ENCODE peak calls at places on chromosomes 3 and 15, in seven cellular contexts. R is GM12865; A is AG20443; F is NCI-H510A; L is stimulated activated CD4-positive, alpha-beta T cell treated with anti-CD3 and anti-CD28 coated beads, Interleukin-1b, Interleukin-23, amount 100 ng/mL, for 48 hours; Q is NAMALWA; Z is T1000. U is an unnamed sample.

GRCh38 chr3:99825239-99825638 is 7.6 kb downstream of the CMSS1 start:
- DNase-seq in L (no peak), A (peak), F (no peak), Z (no peak), Q (no peak), R (no peak), U (peak)

GRCh38 chr15:86611392-86612040 is 531.8 kb downstream of the AGBL1 start:
- DNase-seq in Z (no peak), A (peak), R (peak), F (no peak), L (peak), Q (no peak), U (no peak)

GRCh38 chr3:59240856-59241255 is 191.0 kb upstream of the CFAP20DC start:
- DNase-seq in L (no peak), A (no peak), R (no peak), Z (no peak), Q (no peak), F (no peak), U (no peak)

GRCh38 chr3:72336821-72337479 is 511.3 kb downstream of the SHQ1 start:
- DNase-seq in Z (no peak), R (no peak), Q (no peak), A (peak), F (peak), L (no peak), U (peak)

GRCh38 chr15:76341366-76342045 is 4.9 kb downstream of the ISL2 start:
- DNase-seq in R (no peak), Q (no peak), F (no peak), A (no peak), Z (no peak), L (no peak), U (no peak)

GRCh38 chr3:38574411-38575278 is 74.8 kb downstream of the SCN5A start:
- DNase-seq in R (no peak), L (no peak), F (no peak), Q (no peak), A (no peak), Z (no peak), U (peak)

GRCh38 chr3:41174703-41174964 is 24.7 kb upstream of the CTNNB1 start:
- DNase-seq in Z (no peak), F (no peak), Q (no peak), R (no peak), L (no peak), A (no peak), U (no peak)

GRCh38 chr15:64681424-64682024 is 93.9 kb downstream of the RBPMS2 start:
- DNase-seq in L (no peak), Z (no peak), R (peak), Q (peak), A (peak), F (peak), U (peak)

GRCh38 chr3:180912304-180913226 is at the start of gene FXR1:
- DNase-seq in A (peak), L (peak), F (peak), R (peak), Z (peak), Q (peak), U (peak)